ENCODE peak calls at places on chromosomes 6 and 20, in four cellular contexts. L is HepG2, U is SK-N-SH, J is GM12878. B is an unnamed sample.

GRCh38 chr6:14117158-14118090 is at the start of gene CD83:
- DNase-seq in U (peak; percentile 99), L (peak; percentile 13), J (no peak), B (peak; percentile 68)

GRCh38 chr6:5657684-5658429 is 348.9 kb downstream of the NRN1 start:
- DNase-seq in U (no peak), J (no peak), L (no peak), B (no peak)

GRCh38 chr6:25248100-25248499 is 31.1 kb upstream of the CARMIL1 start:
- DNase-seq in U (no peak), L (no peak), J (no peak), B (no peak)

GRCh38 chr6:155077784-155078183 is 82.7 kb downstream of the TIAM2 start:
- DNase-seq in J (no peak), U (no peak), L (peak; percentile 40), B (no peak)

GRCh38 chr6:112665815-112666214 is 318.7 kb downstream of the RFPL4B start:
- DNase-seq in U (no peak), L (no peak), J (no peak), B (no peak)

GRCh38 chr6:617485-618100 is 39.3 kb downstream of the HUS1B start:
- DNase-seq in L (no peak), J (no peak), U (peak; percentile 21), B (peak; percentile 63)

GRCh38 chr20:62472020-62472342 is 3.8 kb downstream of the GATA5 start:
- DNase-seq in L (no peak), U (no peak), J (no peak), B (no peak)

GRCh38 chr6:5315883-5316282 is 54.6 kb downstream of the FARS2 start:
- DNase-seq in L (no peak), J (no peak), U (peak; percentile 56), B (no peak)

GRCh38 chr20:19995220-19995863 is 21.8 kb upstream of the NAA20 start:
- DNase-seq in J (no peak), U (peak; percentile 60), L (peak; percentile 63), B (no peak)

GRCh38 chr20:34713194-34713943 is 9.2 kb downstream of the TP53INP2 start:
- DNase-seq in U (peak; percentile 71), L (peak; percentile 91), J (peak; percentile 57), B (no peak)

GRCh38 chr20:2914160-2914559 is 40.9 kb downstream of the PTPRA start:
- DNase-seq in J (no peak), L (peak; percentile 71), U (no peak), B (no peak)

GRCh38 chr20:9270831-9271230 is 201.9 kb downstream of the PLCB4 start:
- DNase-seq in L (no peak), U (no peak), J (no peak), B (no peak)

GRCh38 chr6:51107769-51108203 is 289.1 kb downstream of the TFAP2B start:
- DNase-seq in J (no peak), L (no peak), U (no peak), B (no peak)

GRCh38 chr6:41769376-41769775 is 10.3 kb downstream of the FRS3 start:
- DNase-seq in U (no peak), J (no peak), L (no peak), B (no peak)

GRCh38 chr6:121430514-121431460 is 4.7 kb upstream of the GJA1 start:
- DNase-seq in U (peak; percentile 50), J (no peak), L (peak; percentile 62), B (no peak)

GRCh38 chr6:54248994-54249393 is 59.2 kb upstream of the TINAG start:
- DNase-seq in J (no peak), L (no peak), U (no peak), B (no peak)

GRCh38 chr6:129662406-129662766 is 47.6 kb downstream of the ARHGAP18 start:
- DNase-seq in U (no peak), J (peak; percentile 39), L (no peak), B (no peak)

GRCh38 chr6:28884423-28885148 is 39.2 kb downstream of the TRIM27 start:
- DNase-seq in U (peak; percentile 39), L (peak; percentile 51), J (no peak), B (no peak)

GRCh38 chr6:154458565-154459475 is 51.7 kb downstream of the CNKSR3 start:
- DNase-seq in L (no peak), U (peak; percentile 63), J (no peak), B (no peak)

GRCh38 chr6:121612916-121613315 is 177.5 kb downstream of the GJA1 start:
- DNase-seq in U (no peak), L (no peak), J (no peak), B (no peak)

GRCh38 chr6:33840064-33840926 is 36.5 kb upstream of the MLN start:
- DNase-seq in J (peak; percentile 51), L (peak; percentile 96), U (no peak), B (no peak)

GRCh38 chr20:48962976-48963730 is 41.6 kb downstream of the ARFGEF2 start:
- DNase-seq in J (no peak), U (no peak), L (no peak), B (no peak)

GRCh38 chr6:125802383-125802782 is 11.6 kb downstream of the NCOA7 start:
- DNase-seq in U (no peak), J (no peak), L (no peak), B (no peak)

DNA sequence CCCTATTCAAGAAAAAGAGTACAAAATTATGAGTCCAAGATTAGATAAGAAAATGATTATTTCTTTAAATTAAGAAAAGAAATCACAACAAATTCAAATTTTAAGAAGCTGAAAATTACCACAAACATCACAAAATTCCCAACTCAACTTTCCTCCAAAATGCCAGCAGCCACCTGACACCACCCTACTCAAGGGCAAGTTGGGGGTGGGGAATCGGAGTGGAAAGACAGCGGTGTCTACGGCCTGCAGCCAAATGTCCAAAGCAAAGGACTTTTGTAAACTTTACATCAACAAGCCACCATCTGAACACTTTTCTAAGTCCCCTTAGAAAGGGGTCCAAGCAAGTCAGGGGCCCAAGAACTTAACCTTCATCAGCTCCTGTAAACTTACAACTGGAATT is 1.6 kb upstream of the EYA2 start:
- DNase-seq in J (no peak), U (no peak), L (no peak), B (no peak)
- TF ChIP-seq TCF12 in J (no peak), U (no peak), L (no peak), B (no peak)

DNA sequence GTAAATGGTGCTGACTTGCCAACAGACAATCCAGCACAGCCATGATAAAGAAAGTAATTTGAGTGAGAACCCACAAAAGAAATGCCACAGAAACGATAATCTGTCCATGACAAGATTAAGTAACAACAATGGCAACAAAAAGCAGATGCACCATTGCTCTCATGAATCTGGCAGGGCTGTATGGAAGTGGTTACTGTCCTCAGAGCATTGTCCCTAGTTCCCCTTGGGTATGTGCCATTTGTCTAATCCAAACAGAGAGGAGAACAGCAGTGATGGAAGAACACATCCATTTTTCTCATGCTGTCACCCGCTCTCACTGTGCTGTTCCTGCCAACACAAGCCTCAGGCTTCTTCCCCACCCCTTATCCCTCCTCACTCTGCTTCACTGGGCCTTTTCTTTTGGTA is 65.8 kb downstream of the REV3L start:
- DNase-seq in U (peak; percentile 58), J (no peak), L (no peak), B (no peak)
- TF ChIP-seq RFX5 in U (no peak), J (no peak), L (no peak), B (no peak)

DNA sequence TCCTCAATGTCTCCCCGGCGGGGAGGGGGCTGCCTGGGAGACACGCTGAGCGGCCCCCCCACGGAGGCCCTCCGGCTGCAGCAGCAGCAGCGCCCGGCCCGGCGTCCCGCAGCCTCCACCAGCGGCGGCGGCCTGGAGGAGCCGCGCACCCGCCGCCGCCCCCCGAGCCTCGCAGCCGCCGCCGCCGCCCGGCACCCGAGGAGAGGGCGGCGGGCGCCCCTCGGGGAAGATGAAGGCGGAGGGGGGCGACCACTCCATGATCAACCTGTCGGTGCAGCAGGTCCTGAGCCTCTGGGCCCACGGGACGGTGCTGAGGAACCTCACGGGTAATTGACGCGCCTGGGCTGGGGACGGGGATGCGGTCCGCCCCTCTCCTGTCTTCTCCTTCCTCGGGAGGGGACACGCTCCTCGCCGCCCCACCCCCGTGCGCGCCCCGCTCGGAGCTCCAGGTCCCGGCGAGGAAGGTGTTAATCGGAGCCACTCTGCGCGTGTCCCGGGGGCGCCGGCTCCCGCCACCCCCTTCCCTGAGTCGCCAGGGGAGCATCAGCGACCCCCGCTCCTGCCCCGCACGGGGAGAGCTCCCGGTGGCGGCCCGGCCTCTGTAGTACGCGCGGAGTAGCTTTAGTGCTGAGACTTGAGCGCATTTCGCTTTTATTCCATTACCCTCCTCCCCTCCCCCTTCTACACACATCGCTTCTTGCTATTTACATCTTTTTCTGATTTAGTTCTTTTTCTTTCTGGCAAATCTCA is 675 bp downstream of the TMEM170B start:
- DNase-seq in J (no peak), U (peak; percentile 70), L (no peak), B (no peak)
- TF ChIP-seq TCF12 in J (no peak), U (no peak), L (peak; percentile 62), B (no peak)

GRCh38 chr20:41005361-41005729 is 23.3 kb upstream of the TOP1 start:
- DNase-seq in J (no peak), U (no peak), L (no peak), B (no peak)
- TF ChIP-seq RFX5 in J (no peak), U (no peak), L (no peak), B (no peak)

B was measured in H1.